ENCODE peak calls at places on chromosomes 7 and 10, in ten cellular contexts. P is IMR-90; T is cardiac fibroblast; V is BJ; L is mucosa of gallbladder; G is spleen; Z is stimulated activated CD4-positive, alpha-beta T cell treated with anti-CD3 and anti-CD28 coated beads, Interleukin-1b, Interleukin-23, amount 100 ng/mL, for 4 hours; X is natural killer cell; F is activated T-cell treated with anti-CD3 and anti-CD28 coated beads, Interleukin-2, amount 50 U/mL, for 24 hours; I is activated CD8-positive, alpha-beta T cell treated with anti-CD3 and anti-CD28 coated beads, Interleukin-2, amount 10 ng/mL, durations not matched to agents 7 days and 5 days. H is an unnamed sample.

GRCh38 chr7:116212859-116213258 is 2.5 kb downstream of the TES start:
- DNase-seq in P (no peak), T (peak), V (no peak), L (no peak), G (no peak), Z (no peak), X (no peak), F (no peak), I (no peak), H (no peak)

GRCh38 chr7:151233111-151233701 is 923 bp downstream of the CHPF2 start:
- DNase-seq in P (peak), T (peak), V (peak), L (no peak), G (peak), Z (peak), X (peak), F (peak), I (peak), H (no peak)

GRCh38 chr7:38561166-38561565 is 70.0 kb downstream of the AMPH start:
- DNase-seq in P (peak), T (no peak), V (no peak), L (no peak), G (no peak), Z (no peak), X (no peak), F (no peak), I (no peak), H (no peak)

GRCh38 chr10:59212399-59212798 is 36.0 kb downstream of the PHYHIPL start:
- DNase-seq in P (no peak), T (no peak), V (no peak), L (no peak), G (no peak), Z (no peak), X (no peak), F (no peak), I (no peak), H (no peak)

GRCh38 chr10:49734676-49735075 is 27.4 kb downstream of the OGDHL start:
- DNase-seq in P (no peak), T (no peak), V (no peak), L (no peak), G (no peak), Z (no peak), X (no peak), F (no peak), I (no peak), H (no peak)

GRCh38 chr7:31767686-31768358 is 80.8 kb downstream of the PPP1R17 start:
- DNase-seq in P (no peak), T (no peak), V (no peak), L (no peak), G (no peak), Z (no peak), X (no peak), F (no peak), I (no peak), H (no peak)

GRCh38 chr10:77554996-77555397 is 82.6 kb downstream of the KCNMA1 start:
- DNase-seq in P (peak), T (no peak), V (no peak), L (peak), G (no peak), Z (no peak), X (no peak), F (no peak), I (peak), H (no peak)

GRCh38 chr7:74399006-74399405 is 54.7 kb upstream of the GTF2IRD1 start:
- DNase-seq in P (no peak), T (no peak), V (no peak), L (no peak), G (no peak), Z (no peak), X (no peak), F (no peak), I (no peak), H (no peak)

GRCh38 chr10:82742901-82743300 is 867.9 kb downstream of the NRG3 start:
- DNase-seq in P (no peak), T (no peak), V (no peak), L (no peak), G (no peak), Z (no peak), X (no peak), F (no peak), I (no peak), H (no peak)

GRCh38 chr10:90924552-90924951 is 3.7 kb upstream of the ANKRD1 start:
- DNase-seq in P (no peak), T (no peak), V (no peak), L (no peak), G (no peak), Z (no peak), X (no peak), F (no peak), I (no peak), H (no peak)

GRCh38 chr7:95534796-95535195 is 49.1 kb downstream of the ASB4 start:
- DNase-seq in P (no peak), T (no peak), V (no peak), L (no peak), G (no peak), Z (no peak), X (no peak), F (no peak), I (no peak), H (no peak)

GRCh38 chr7:145031162-145031561 is 195.3 kb upstream of the TPK1 start:
- DNase-seq in P (no peak), T (no peak), V (no peak), L (no peak), G (no peak), Z (no peak), X (no peak), F (no peak), I (no peak), H (no peak)

GRCh38 chr7:40348126-40348728 is 213.4 kb downstream of the SUGCT start:
- DNase-seq in P (no peak), T (peak), V (no peak), L (no peak), G (no peak), Z (no peak), X (no peak), F (no peak), I (no peak), H (no peak)

GRCh38 chr7:66152538-66153191 is 38.0 kb downstream of the CRCP start:
- DNase-seq in P (peak), T (peak), V (no peak), L (peak), G (no peak), Z (no peak), X (no peak), F (no peak), I (no peak), H (no peak)

GRCh38 chr10:71486465-71487114 is 89.9 kb downstream of the CDH23 start:
- DNase-seq in P (peak), T (peak), V (no peak), L (peak), G (peak), Z (peak), X (no peak), F (peak), I (peak), H (peak)

GRCh38 chr10:30974773-30975386 is 56.8 kb downstream of the ZNF438 start:
- DNase-seq in P (no peak), T (peak), V (no peak), L (no peak), G (no peak), Z (no peak), X (no peak), F (no peak), I (no peak), H (no peak)

GRCh38 chr10:103894454-103894853 is 23.5 kb downstream of the STN1 start:
- DNase-seq in P (peak), T (peak), V (no peak), L (no peak), G (no peak), Z (no peak), X (no peak), F (no peak), I (no peak), H (no peak)

GRCh38 chr10:74813371-74813770 is 13.0 kb upstream of the KAT6B start:
- DNase-seq in P (no peak), T (no peak), V (no peak), L (no peak), G (no peak), Z (no peak), X (no peak), F (no peak), I (no peak), H (no peak)

GRCh38 chr7:134674424-134674823 is 27.8 kb downstream of the BPGM start:
- DNase-seq in P (no peak), T (no peak), V (no peak), L (no peak), G (no peak), Z (no peak), X (no peak), F (no peak), I (no peak), H (no peak)

GRCh38 chr7:79709574-79710409 is 256.3 kb upstream of the MAGI2 start:
- DNase-seq in P (peak), T (peak), V (no peak), L (no peak), G (no peak), Z (no peak), X (no peak), F (no peak), I (no peak), H (no peak)

GRCh38 chr10:75071164-75071489 is 40.3 kb upstream of the SAMD8 start:
- DNase-seq in P (peak), T (peak), V (no peak), L (no peak), G (peak), Z (no peak), X (no peak), F (no peak), I (no peak), H (no peak)

GRCh38 chr7:121274467-121274866 is 54.3 kb upstream of the WNT16 start:
- DNase-seq in P (no peak), T (no peak), V (no peak), L (no peak), G (no peak), Z (no peak), X (no peak), F (no peak), I (no peak), H (no peak)

GRCh38 chr10:5647507-5648240 is 18.7 kb downstream of the ASB13 start:
- DNase-seq in P (no peak), T (no peak), V (no peak), L (no peak), G (peak), Z (no peak), X (no peak), F (no peak), I (no peak), H (no peak)

GRCh38 chr10:67114945-67115344 is 189.1 kb downstream of the LRRTM3 start:
- DNase-seq in P (no peak), T (no peak), V (no peak), L (no peak), G (no peak), Z (no peak), X (no peak), F (no peak), I (no peak), H (no peak)

GRCh38 chr7:142886866-142887265 is 1.3 kb upstream of the TRPV6 start:
- DNase-seq in P (no peak), T (no peak), V (no peak), L (no peak), G (peak), Z (no peak), X (no peak), F (no peak), I (no peak), H (no peak)

GRCh38 chr7:75756340-75757297 is 15.4 kb downstream of the CCL26 start:
- DNase-seq in P (peak), T (peak), V (no peak), L (no peak), G (no peak), Z (no peak), X (no peak), F (no peak), I (peak), H (no peak)

GRCh38 chr7:82443801-82444219 is 233 bp upstream of the CACNA2D1 start:
- DNase-seq in P (peak), T (peak), V (peak), L (peak), G (peak), Z (no peak), X (no peak), F (peak), I (no peak), H (no peak)

GRCh38 chr10:78859266-78859665 is 209.5 kb upstream of the ZMIZ1 start:
- DNase-seq in P (no peak), T (no peak), V (no peak), L (no peak), G (no peak), Z (no peak), X (no peak), F (no peak), I (no peak), H (no peak)